ENCODE peak calls at places on chromosomes 12 and 14, in eight cellular contexts. U, N, P, Q, C, G, O and M are unnamed samples.

GRCh38 chr14:71566276-71566675 is 366.0 kb upstream of the RGS6 start:
- DNase-seq in N (no peak), G (no peak), O (no peak), P (no peak), Q (no peak), C (no peak), U (no peak), M (no peak)

GRCh38 chr14:41609704-41610183 is 3.1 kb downstream of the LRFN5 start:
- DNase-seq in O (peak; percentile 77), N (peak; percentile 33), P (no peak), G (no peak), C (no peak), U (peak; percentile 38), Q (peak; percentile 32), M (no peak)

GRCh38 chr14:39946796-39947195 is 514.6 kb upstream of the FBXO33 start:
- DNase-seq in U (no peak), G (no peak), P (no peak), N (no peak), O (no peak), C (no peak), Q (no peak), M (no peak)

GRCh38 chr14:74867673-74868072 is 8.3 kb downstream of the PROX2 start:
- DNase-seq in Q (peak; percentile 37), P (no peak), G (no peak), N (no peak), C (no peak), U (no peak), O (no peak), M (no peak)

GRCh38 chr14:59278111-59278510 is 89.6 kb downstream of the DAAM1 start:
- DNase-seq in G (no peak), P (no peak), U (no peak), O (no peak), N (no peak), Q (no peak), C (no peak), M (peak; percentile 86)

GRCh38 chr12:90905691-90906370 is 49.1 kb downstream of the CCER1 start:
- DNase-seq in G (no peak), U (no peak), C (no peak), N (no peak), P (no peak), Q (no peak), O (no peak), M (no peak)

GRCh38 chr14:33908540-33909223 is 42.2 kb downstream of the EGLN3 start:
- DNase-seq in C (no peak), N (no peak), U (no peak), P (no peak), Q (no peak), G (no peak), O (no peak), M (no peak)

GRCh38 chr12:98894412-98895085 is 249.5 kb downstream of the APAF1 start:
- DNase-seq in N (no peak), G (no peak), Q (no peak), C (no peak), O (no peak), U (no peak), P (no peak), M (no peak)

GRCh38 chr12:53474819-53475218 is 22.9 kb downstream of the PCBP2 start:
- DNase-seq in U (no peak), N (no peak), G (no peak), P (no peak), C (no peak), Q (no peak), O (no peak), M (no peak)

GRCh38 chr14:45664668-45665356 is 411.8 kb upstream of the MIS18BP1 start:
- DNase-seq in Q (no peak), G (no peak), P (no peak), U (no peak), O (no peak), N (no peak), C (no peak), M (no peak)

GRCh38 chr12:44717612-44718011 is 158.5 kb downstream of the NELL2 start:
- DNase-seq in G (no peak), P (no peak), C (no peak), O (no peak), U (no peak), Q (no peak), N (no peak), M (no peak)

GRCh38 chr12:94230357-94230905 is 82.1 kb downstream of the PLXNC1 start:
- DNase-seq in O (no peak), U (no peak), N (no peak), C (no peak), G (no peak), Q (no peak), P (no peak), M (no peak)

GRCh38 chr12:77599782-77600491 is 230.8 kb upstream of the NAV3 start:
- DNase-seq in O (no peak), N (no peak), C (no peak), G (no peak), Q (no peak), P (no peak), U (no peak), M (no peak)

GRCh38 chr12:40874868-40875267 is 182.6 kb downstream of the CNTN1 start:
- DNase-seq in C (no peak), O (no peak), P (no peak), G (no peak), N (no peak), U (no peak), Q (no peak), M (no peak)

GRCh38 chr12:109735051-109735521 is 21.5 kb downstream of the FAM222A start:
- DNase-seq in N (peak; percentile 26), O (peak; percentile 41), G (peak; percentile 1), C (no peak), U (peak; percentile 2), Q (peak; percentile 8), P (peak; percentile 37), M (no peak)

GRCh38 chr14:59150990-59151389 is 37.5 kb upstream of the DAAM1 start:
- DNase-seq in U (no peak), N (no peak), G (no peak), O (no peak), P (no peak), C (no peak), Q (peak; percentile 30), M (no peak)

GRCh38 chr12:10235761-10236631 is 23.3 kb downstream of the GABARAPL1 start:
- DNase-seq in O (no peak), G (peak; percentile 28), Q (no peak), U (no peak), C (no peak), N (no peak), P (no peak), M (no peak)

GRCh38 chr12:117119592-117120198 is 20.5 kb upstream of the TESC start:
- DNase-seq in U (peak; percentile 31), N (no peak), C (no peak), O (no peak), P (no peak), Q (peak; percentile 58), G (peak; percentile 45), M (no peak)

GRCh38 chr12:121933522-121934317 is 15.3 kb downstream of the CFAP251 start:
- DNase-seq in P (no peak), G (no peak), O (no peak), U (no peak), N (no peak), Q (no peak), C (no peak), M (no peak)
- TF ChIP-seq CTCF in P (no peak), G (no peak), O (no peak), U (no peak), N (no peak), Q (no peak), C (no peak), M (no peak)

DNA sequence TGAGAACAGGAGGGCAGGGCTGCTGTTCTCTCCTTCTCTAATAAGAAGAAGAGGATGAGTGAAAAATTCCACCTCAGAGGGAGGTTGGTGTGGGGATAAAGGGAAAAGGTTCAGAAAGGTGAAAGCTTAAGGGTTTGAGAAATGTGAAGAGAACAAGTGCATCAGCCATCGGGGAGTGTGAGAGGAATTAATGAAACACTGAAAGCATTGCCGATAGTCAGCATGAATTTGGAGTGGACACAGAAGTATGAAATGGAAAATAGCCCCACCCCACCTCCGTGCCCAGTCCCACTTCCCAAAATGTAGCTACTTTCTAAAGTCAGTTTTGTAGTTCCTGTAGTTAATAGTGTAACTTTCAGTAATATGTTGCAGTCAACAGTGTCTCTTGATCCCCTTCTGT is 33.4 kb downstream of the DIP2B start:
- DNase-seq in N (no peak), Q (peak; percentile 26), P (no peak), C (no peak), G (no peak), U (no peak), O (no peak), M (no peak)
- H3K4me3 ChIP-seq in N (no peak overlapping the region), Q (no peak overlapping the region), P (no peak overlapping the region), C (no peak overlapping the region), G (no peak overlapping the region), U (no peak overlapping the region), O (no peak overlapping the region), M (no peak overlapping the region)

GRCh38 chr14:51394804-51395203 is 154.8 kb downstream of the TMX1 start:
- DNase-seq in C (no peak), Q (no peak), U (no peak), N (no peak), O (no peak), G (no peak), P (no peak), M (no peak)

GRCh38 chr14:51398898-51399297 is 158.9 kb downstream of the TMX1 start:
- DNase-seq in O (no peak), N (peak; percentile 36), U (no peak), Q (no peak), G (no peak), P (no peak), C (peak; percentile 59), M (no peak)

GRCh38 chr14:51394391-51394790 is 154.3 kb downstream of the TMX1 start:
- DNase-seq in Q (no peak), O (no peak), G (no peak), C (peak; percentile 80), U (no peak), P (no peak), N (no peak), M (no peak)

GRCh38 chr14:51396222-51396815 is 156.3 kb downstream of the TMX1 start:
- DNase-seq in Q (peak; percentile 38), O (no peak), C (peak; percentile 96), P (no peak), G (peak; percentile 50), N (no peak), U (no peak), M (peak; percentile 91)

DNA sequence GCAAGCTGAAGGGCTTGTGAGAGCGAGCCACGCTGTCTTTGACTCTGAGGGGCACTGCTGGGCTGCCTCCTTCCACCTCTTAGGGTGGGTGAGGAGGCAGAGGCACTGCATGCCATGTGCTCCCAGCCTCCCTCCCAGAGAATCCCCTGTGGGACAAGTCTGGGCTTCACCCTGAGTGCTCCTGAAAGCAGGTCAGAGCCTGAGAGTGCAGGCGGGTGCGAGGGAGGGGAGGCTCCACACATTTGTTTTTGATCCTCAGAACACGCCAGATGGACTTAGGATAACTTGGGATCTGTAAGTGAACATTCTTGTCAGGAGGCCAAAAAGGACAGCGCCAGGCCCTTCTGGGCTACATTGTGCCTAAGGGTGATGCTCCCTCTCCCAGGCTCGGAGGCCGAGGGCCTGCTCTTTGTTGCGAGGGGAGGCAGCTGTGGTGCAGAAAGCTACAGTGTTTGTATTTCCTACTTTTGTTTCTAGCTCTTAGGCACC is 155.4 kb downstream of the TMX1 start:
- DNase-seq in U (peak; percentile 65), O (no peak), N (peak; percentile 81), P (no peak), Q (no peak), C (peak; percentile 91), G (peak; percentile 46), M (peak; percentile 79)
- TF ChIP-seq CTCF in U (no peak), O (no peak), N (no peak), P (no peak), Q (no peak), C (peak; percentile 15), G (no peak), M (no peak)

GRCh38 chr12:124917841-124918621 is 3.6 kb upstream of the UBC start:
- DNase-seq in U (no peak), C (no peak), O (no peak), N (no peak), Q (no peak), P (no peak), G (no peak), M (no peak)
- H3K4me3 ChIP-seq in U (peak overlapping the region; percentile 98), C (peak overlapping the region; percentile 4), O (peak overlapping the region; percentile 88), N (peak overlapping the region; percentile 36), Q (peak overlapping the region; percentile 83), P (no peak overlapping the region), G (no peak overlapping the region), M (peak overlapping the region; percentile 28)